ENCODE peak calls at places on chromosome 4, in four cellular contexts. L is GM12878, J is H1, Q is HCT116. B is an unnamed sample.

GRCh38 chr4:19438228-19438627 is 813.5 kb upstream of the SLIT2 start:
- DNase-seq in L (no peak), J (no peak), Q (no peak), B (no peak)

GRCh38 chr4:142282870-142283431 is 563.1 kb downstream of the INPP4B start:
- DNase-seq in Q (no peak), J (peak), L (no peak), B (no peak)

GRCh38 chr4:98747659-98748091 is 89.3 kb upstream of the TSPAN5 start:
- DNase-seq in J (no peak), L (no peak), Q (peak), B (no peak)

GRCh38 chr4:98476891-98477290 is 181.5 kb downstream of the TSPAN5 start:
- DNase-seq in J (no peak), Q (no peak), L (no peak), B (no peak)

GRCh38 chr4:71020611-71021010 is 27.2 kb downstream of the DCK start:
- DNase-seq in J (no peak), L (no peak), Q (no peak), B (no peak)

GRCh38 chr4:73308286-73308685 is 49.7 kb upstream of the ANKRD17 start:
- DNase-seq in J (no peak), L (no peak), Q (no peak), B (no peak)

GRCh38 chr4:41611881-41612871 is 74.2 kb downstream of the LIMCH1 start:
- DNase-seq in Q (no peak), J (no peak), L (no peak), B (no peak)

GRCh38 chr4:83328486-83328885 is 6.2 kb downstream of the HPSE start:
- DNase-seq in L (no peak), Q (no peak), J (peak), B (peak)

GRCh38 chr4:24988776-24989175 is 42.0 kb downstream of the LGI2 start:
- DNase-seq in J (peak), L (no peak), Q (peak), B (peak)

GRCh38 chr4:168483786-168484185 is 3.5 kb upstream of the DDX60L start:
- DNase-seq in Q (no peak), L (no peak), J (no peak), B (no peak)
- TF ChIP-seq EGR1 in Q (no peak), L (no peak), J (no peak), B (no peak)

GRCh38 chr4:26206339-26206738 is 114.5 kb upstream of the RBPJ start:
- DNase-seq in Q (no peak), L (no peak), J (no peak), B (no peak)

GRCh38 chr4:26206981-26207380 is 113.8 kb upstream of the RBPJ start:
- DNase-seq in J (no peak), Q (no peak), L (no peak), B (no peak)

GRCh38 chr4:26207631-26208030 is 113.2 kb upstream of the RBPJ start:
- DNase-seq in L (no peak), Q (no peak), J (no peak), B (no peak)

GRCh38 chr4:26204911-26205368 is 115.9 kb upstream of the RBPJ start:
- DNase-seq in Q (no peak), L (no peak), J (no peak), B (no peak)

GRCh38 chr4:26208237-26208985 is 112.4 kb upstream of the RBPJ start:
- DNase-seq in J (no peak), Q (no peak), L (no peak), B (no peak)
- TF ChIP-seq EGR1 in J (no peak), Q (no peak), L (no peak), B (no peak)

DNA sequence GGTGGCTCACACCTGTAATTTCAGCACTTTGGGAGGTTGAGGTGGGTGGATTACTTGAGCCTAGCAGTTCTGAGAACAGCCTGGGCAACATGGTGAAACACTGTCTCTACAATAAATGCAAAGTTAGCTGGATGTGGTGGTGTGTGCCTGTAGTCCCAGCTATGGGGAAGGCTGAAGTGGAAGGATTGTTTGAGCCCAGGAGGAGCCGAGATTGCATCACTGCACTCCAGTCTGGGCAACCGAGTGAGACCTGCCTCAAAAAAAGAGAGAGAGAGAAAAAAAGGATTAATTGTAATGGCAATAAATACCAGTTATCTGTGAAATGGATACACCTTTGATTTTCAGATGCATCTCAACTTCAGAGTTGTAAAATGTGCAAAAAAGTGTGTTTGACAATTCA is 58.8 kb downstream of the SPRY1 start:
- DNase-seq in J (no peak), L (no peak), Q (no peak), B (no peak)
- TF ChIP-seq EGR1 in J (no peak), L (no peak), Q (no peak), B (no peak)

GRCh38 chr4:7819446-7819845 is 120.2 kb downstream of the AFAP1 start:
- DNase-seq in L (no peak), J (no peak), Q (no peak), B (no peak)

GRCh38 chr4:7816771-7817170 is 122.9 kb downstream of the AFAP1 start:
- DNase-seq in Q (no peak), L (no peak), J (no peak), B (no peak)

GRCh38 chr4:7818676-7819041 is 121.0 kb downstream of the AFAP1 start:
- DNase-seq in L (no peak), J (no peak), Q (no peak), B (no peak)

GRCh38 chr4:7815981-7816380 is 123.7 kb downstream of the AFAP1 start:
- DNase-seq in L (no peak), J (no peak), Q (no peak), B (no peak)

DNA sequence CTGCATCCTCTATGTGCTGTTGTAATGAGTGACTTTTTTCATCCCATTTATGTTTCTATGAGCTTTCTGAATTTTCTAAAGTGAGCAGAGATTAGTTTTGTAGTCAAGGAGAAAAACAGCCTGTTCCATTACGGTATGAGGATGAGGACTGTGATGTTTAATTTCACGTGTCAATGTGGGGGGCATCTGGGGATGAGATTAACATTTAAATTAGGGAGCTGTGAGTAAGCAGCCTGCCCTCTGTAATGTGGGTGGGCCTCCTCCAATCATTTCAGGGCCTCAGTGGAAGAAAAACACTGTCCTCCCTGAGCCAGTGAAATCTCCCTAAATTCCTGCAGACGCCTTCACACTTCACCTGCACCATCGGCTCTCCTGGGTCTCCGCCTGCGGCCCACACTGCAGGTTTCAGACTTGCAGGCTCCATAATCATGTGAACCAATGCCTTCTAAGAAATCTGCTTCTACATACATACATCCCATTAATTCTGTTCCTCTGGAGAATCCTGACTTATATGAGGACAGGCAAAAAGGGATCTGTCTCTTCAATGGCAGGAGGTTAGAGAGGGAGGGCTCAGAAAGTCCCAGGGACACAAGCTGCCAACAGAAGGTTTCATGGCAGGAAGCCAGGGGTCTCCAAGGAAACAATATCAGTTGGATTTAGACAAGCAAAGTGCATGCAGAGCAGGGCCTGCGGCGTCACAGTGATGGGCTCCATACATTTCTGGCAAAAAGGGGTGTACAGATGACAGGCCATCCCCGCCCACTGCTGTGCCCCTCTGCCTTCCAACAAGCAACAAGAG is 121.6 kb downstream of the AFAP1 start:
- DNase-seq in L (no peak), J (no peak), Q (no peak), B (no peak)
- TF ChIP-seq EGR1 in L (no peak), J (no peak), Q (no peak), B (no peak)

DNA sequence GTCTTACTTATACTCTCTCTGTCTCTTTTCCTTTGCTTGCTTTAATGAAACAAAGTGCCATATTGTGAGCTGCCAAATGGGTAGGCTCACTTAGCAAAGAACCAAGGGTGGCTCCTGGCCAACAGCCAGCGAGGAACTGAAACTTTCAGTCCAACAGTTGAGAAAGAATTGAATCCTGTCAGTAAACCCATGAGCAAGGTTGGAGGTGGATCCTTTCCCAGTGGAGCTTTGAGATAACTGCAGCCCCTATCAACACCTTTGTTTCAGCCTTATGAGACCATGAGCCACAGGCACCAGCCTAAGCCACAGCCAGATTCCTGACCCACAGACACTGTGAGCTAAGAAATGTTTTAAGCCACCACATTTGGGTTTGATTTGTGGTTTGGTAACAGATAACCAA is 362.2 kb downstream of the PDGFC start:
- DNase-seq in L (no peak), J (no peak), Q (no peak), B (no peak)
- TF ChIP-seq EGR1 in L (no peak), J (no peak), Q (no peak), B (no peak)

GRCh38 chr4:122219356-122219755 is 67.2 kb downstream of the BLTP1 start:
- DNase-seq in L (no peak), Q (no peak), J (no peak), B (no peak)

GRCh38 chr4:122224348-122224747 is 72.2 kb downstream of the BLTP1 start:
- DNase-seq in L (no peak), Q (no peak), J (no peak), B (peak)

GRCh38 chr4:122221322-122221721 is 69.2 kb downstream of the BLTP1 start:
- DNase-seq in L (no peak), J (no peak), Q (no peak), B (no peak)

GRCh38 chr4:122212880-122213279 is 60.7 kb downstream of the BLTP1 start:
- DNase-seq in L (no peak), Q (no peak), J (no peak), B (no peak)

DNA sequence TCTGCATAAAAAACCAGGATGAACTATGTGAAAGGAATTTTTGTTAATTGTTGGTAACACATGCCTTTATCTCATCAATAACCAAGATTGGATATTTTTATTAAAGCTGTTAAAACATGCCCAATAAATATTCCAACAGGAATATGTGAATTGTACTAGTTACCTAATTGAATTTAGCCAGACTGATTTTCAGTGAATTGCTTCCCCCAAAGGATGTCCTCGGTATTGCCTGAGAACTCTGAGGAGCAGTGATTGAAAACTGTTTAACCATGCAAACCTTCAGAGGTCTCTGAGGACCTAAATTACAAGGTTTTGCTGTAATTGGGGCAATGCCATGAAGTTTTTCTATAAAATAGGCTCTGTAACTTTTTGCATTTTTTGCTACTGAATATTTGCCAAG is 66.6 kb downstream of the BLTP1 start:
- DNase-seq in Q (no peak), J (no peak), L (no peak), B (no peak)
- TF ChIP-seq EGR1 in Q (no peak), J (no peak), L (no peak), B (no peak)

GRCh38 chr4:150212927-150213326 is 134.7 kb downstream of the DCLK2 start:
- DNase-seq in Q (no peak), L (no peak), J (no peak), B (no peak)
- TF ChIP-seq EGR1 in Q (no peak), L (no peak), J (no peak), B (no peak)

GRCh38 chr4:179626687-179627086 is 2184.4 kb upstream of the AGA start:
- DNase-seq in Q (no peak), L (no peak), J (peak), B (no peak)

GRCh38 chr4:179625391-179625790 is 2183.2 kb upstream of the AGA start:
- DNase-seq in L (no peak), Q (no peak), J (no peak), B (no peak)

DNA sequence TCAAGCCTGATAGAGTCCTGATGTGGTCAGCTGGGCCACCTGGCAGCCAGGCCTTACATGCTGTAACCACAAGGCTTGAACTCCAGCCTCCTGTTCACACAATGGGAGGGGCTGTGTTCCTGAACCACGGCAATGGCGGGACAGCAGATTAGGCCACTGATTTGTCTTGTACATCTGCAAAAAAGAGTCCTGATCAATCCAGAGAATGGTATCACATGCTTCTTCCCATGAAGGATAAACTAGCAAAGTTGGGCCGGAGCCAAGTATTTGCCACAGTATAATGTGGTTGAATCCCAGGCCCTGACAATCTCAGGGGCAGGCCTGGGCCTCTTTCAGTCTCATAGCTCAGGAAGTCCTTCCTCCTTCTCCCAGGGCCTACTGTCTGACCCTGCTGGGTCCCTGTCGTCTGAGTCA is 2182.5 kb upstream of the AGA start:
- DNase-seq in Q (no peak), L (no peak), J (no peak), B (no peak)
- TF ChIP-seq EGR1 in Q (no peak), L (no peak), J (no peak), B (no peak)

GRCh38 chr4:74418063-74418670 is 26.8 kb upstream of the AREG start:
- DNase-seq in Q (peak), J (no peak), L (no peak), B (no peak)
- TF ChIP-seq EGR1 in Q (peak), J (no peak), L (no peak), B (no peak)